ENCODE peak calls at places on chromosomes 7 and 10, in seven cellular contexts. H, U, D, C, B, R and N are unnamed samples.

GRCh38 chr7:130513447-130513846 is 21.6 kb downstream of the MEST start:
- DNase-seq in H (no peak), C (no peak), D (no peak), U (no peak), B (no peak), R (no peak), N (no peak)

GRCh38 chr7:151590801-151591771 is 71.4 kb upstream of the RHEB start:
- DNase-seq in C (no peak), R (no peak), D (no peak), H (no peak), B (no peak), U (no peak), N (no peak)

GRCh38 chr7:87148332-87148955 is 3.8 kb upstream of the DMTF1 start:
- DNase-seq in C (peak), B (no peak), D (no peak), U (no peak), R (peak), H (peak), N (no peak)

GRCh38 chr7:28708033-28708451 is 250.1 kb downstream of the TRIL start:
- DNase-seq in B (no peak), C (peak), H (peak), U (no peak), R (no peak), D (no peak), N (no peak)

GRCh38 chr7:49791089-49791741 is 17.8 kb downstream of the VWC2 start:
- DNase-seq in R (no peak), U (no peak), H (no peak), D (no peak), C (no peak), B (no peak), N (no peak)

GRCh38 chr7:47314728-47315601 is 266.9 kb downstream of the TNS3 start:
- DNase-seq in C (peak), R (no peak), U (no peak), B (peak), H (peak), D (no peak), N (no peak)

GRCh38 chr10:77524300-77524711 is 113.3 kb downstream of the KCNMA1 start:
- DNase-seq in B (no peak), D (no peak), U (no peak), C (peak), R (peak), H (peak), N (no peak)

GRCh38 chr10:62384057-62384446 is 9.9 kb downstream of the ZNF365 start:
- DNase-seq in U (peak), R (peak), B (no peak), H (peak), C (peak), D (no peak), N (no peak)

GRCh38 chr7:43303740-43304241 is 191.3 kb downstream of the HECW1 start:
- DNase-seq in U (no peak), B (no peak), D (no peak), R (no peak), C (peak), H (no peak), N (no peak)

GRCh38 chr10:127142141-127142540 is 54.2 kb downstream of the INSYN2A start:
- DNase-seq in U (no peak), R (no peak), B (no peak), H (no peak), D (no peak), C (no peak), N (no peak)

GRCh38 chr10:72765051-72765450 is 73.1 kb downstream of the MCU start:
- DNase-seq in R (no peak), C (no peak), H (no peak), B (no peak), D (no peak), U (no peak), N (no peak)

GRCh38 chr7:73980206-73980605 is 47.8 kb upstream of the ELN start:
- DNase-seq in B (no peak), U (no peak), C (no peak), D (no peak), H (no peak), R (no peak), N (no peak)

GRCh38 chr10:86017841-86018734 is 348.5 kb downstream of the GRID1 start:
- DNase-seq in U (no peak), B (peak), D (no peak), R (no peak), H (no peak), C (no peak), N (no peak)

GRCh38 chr10:63416376-63416775 is 49.4 kb downstream of the JMJD1C start:
- DNase-seq in H (no peak), B (no peak), R (no peak), U (no peak), C (peak), D (no peak), N (no peak)

GRCh38 chr7:81399461-81399860 is 370.4 kb downstream of the HGF start:
- DNase-seq in D (no peak), B (no peak), H (peak), U (no peak), C (no peak), R (no peak), N (no peak)

GRCh38 chr10:23316406-23316805 is 28.2 kb downstream of the C10orf67 start:
- DNase-seq in R (no peak), H (no peak), U (no peak), D (no peak), B (no peak), C (no peak), N (no peak)

GRCh38 chr7:128835790-128836641 is 5.8 kb downstream of the FLNC start:
- DNase-seq in B (no peak), D (no peak), C (peak), H (no peak), R (peak), U (no peak), N (no peak)

GRCh38 chr10:70776455-70777005 is 8.6 kb downstream of the TBATA start:
- DNase-seq in C (no peak), R (no peak), U (no peak), H (no peak), D (no peak), B (no peak), N (no peak)

GRCh38 chr7:143960813-143961610 is 6.4 kb downstream of the OR2F1 start:
- DNase-seq in C (no peak), D (no peak), B (no peak), U (no peak), H (no peak), R (no peak), N (no peak)

GRCh38 chr7:16422100-16422430 is 727 bp upstream of the CRPPA start:
- DNase-seq in D (no peak), U (no peak), B (no peak), R (no peak), H (peak), C (peak), N (no peak)

GRCh38 chr10:71290331-71290730 is 28.7 kb upstream of the SLC29A3 start:
- DNase-seq in R (no peak), D (no peak), C (no peak), U (no peak), B (no peak), H (no peak), N (no peak)

GRCh38 chr10:14466256-14466655 is 135.5 kb upstream of the FRMD4A start:
- DNase-seq in U (no peak), H (peak), R (no peak), C (peak), D (no peak), B (no peak), N (no peak)

GRCh38 chr7:55569797-55570196 is 2.5 kb downstream of the VOPP1 start:
- DNase-seq in H (no peak), C (no peak), D (no peak), U (no peak), B (no peak), R (no peak), N (no peak)

GRCh38 chr10:70106958-70107791 is 25.4 kb downstream of the AIFM2 start:
- DNase-seq in B (no peak), D (no peak), C (no peak), R (no peak), H (no peak), U (no peak), N (no peak)

GRCh38 chr7:17444673-17445072 is 146.2 kb downstream of the AHR start:
- DNase-seq in U (no peak), D (no peak), B (no peak), C (peak), R (no peak), H (peak), N (no peak)

GRCh38 chr7:140349172-140349771 is 49.1 kb downstream of the SLC37A3 start:
- DNase-seq in D (no peak), B (no peak), C (peak), H (no peak), R (no peak), U (no peak), N (no peak)

GRCh38 chr10:122992031-122992585 is 11.9 kb downstream of the PSTK start:
- DNase-seq in B (no peak), D (no peak), H (no peak), U (no peak), C (no peak), R (no peak), N (no peak)

GRCh38 chr10:23037561-23037960 is 57.8 kb upstream of the MSRB2 start:
- DNase-seq in C (no peak), H (no peak), U (no peak), B (no peak), D (no peak), R (no peak), N (no peak)

GRCh38 chr10:119619215-119619614 is 22.5 kb upstream of the TIAL1 start:
- DNase-seq in D (no peak), U (no peak), B (no peak), H (no peak), C (no peak), R (no peak), N (no peak)

GRCh38 chr7:117830422-117830954 is 42.8 kb downstream of the CTTNBP2 start:
- DNase-seq in R (no peak), C (no peak), B (no peak), H (peak), U (no peak), D (no peak), N (no peak)

GRCh38 chr7:27784399-27785053 is 44.6 kb downstream of the TAX1BP1 start:
- DNase-seq in R (peak), B (no peak), U (no peak), H (peak), C (peak), D (no peak), N (peak)

GRCh38 chr7:81831883-81832282 is 62.0 kb upstream of the HGF start:
- DNase-seq in C (no peak), D (no peak), H (peak), R (no peak), U (no peak), B (no peak), N (no peak)

GRCh38 chr7:80795174-80795573 is 123.7 kb downstream of the SEMA3C start:
- DNase-seq in B (no peak), D (no peak), C (peak), H (no peak), R (no peak), U (no peak), N (no peak)

GRCh38 chr7:42380411-42380810 is 143.4 kb upstream of the GLI3 start:
- DNase-seq in R (no peak), H (no peak), C (peak), D (no peak), U (no peak), B (no peak), N (no peak)

GRCh38 chr10:110547139-110547761 is 20.2 kb upstream of the SMC3 start:
- DNase-seq in B (no peak), H (peak), R (peak), C (peak), U (no peak), D (no peak), N (peak)